ENCODE peak calls at places on chromosome 15, in six cellular contexts. One of them, this sample, is unnamed.
A peak's percentile ranks its signal among the peaks of the same experiment; 100 is the strongest.

GRCh38 chr15:69457304-69458280 is 5.0 kb downstream of the RPLP1 start:
- DNase-seq in left lung: no peak
- DNase-seq in thoracic aorta: no peak
- DNase-seq in left ventricle myocardium inferior: no peak
- DNase-seq in body of pancreas: no peak
- DNase-seq in heart right ventricle: no peak
- DNase-seq in this sample: no peak

GRCh38 chr15:61264986-61265385 is 35.9 kb upstream of the RORA start:
- DNase-seq in heart right ventricle: no peak
- DNase-seq in thoracic aorta: no peak
- DNase-seq in left ventricle myocardium inferior: no peak
- DNase-seq in body of pancreas: no peak
- DNase-seq in left lung: no peak
- DNase-seq in this sample: no peak

GRCh38 chr15:76337739-76338554 is 1.4 kb downstream of the ISL2 start:
- DNase-seq in body of pancreas: no peak
- DNase-seq in heart right ventricle: no peak
- DNase-seq in left lung: no peak
- DNase-seq in thoracic aorta: no peak
- DNase-seq in left ventricle myocardium inferior: no peak
- DNase-seq in this sample: no peak

GRCh38 chr15:90857337-90857736 is 11.1 kb upstream of the FURIN start:
- DNase-seq in thoracic aorta: no peak
- DNase-seq in heart right ventricle: no peak
- DNase-seq in left lung: no peak
- DNase-seq in left ventricle myocardium inferior: no peak
- DNase-seq in body of pancreas: no peak
- DNase-seq in this sample: no peak

GRCh38 chr15:67080118-67080899 is 14.9 kb downstream of the SMAD3 start:
- DNase-seq in left ventricle myocardium inferior: peak; percentile 37
- DNase-seq in thoracic aorta: no peak
- DNase-seq in left lung: peak; percentile 72
- DNase-seq in heart right ventricle: no peak
- DNase-seq in body of pancreas: peak; percentile 56
- DNase-seq in this sample: no peak

GRCh38 chr15:93179072-93179471 is 90.1 kb upstream of the RGMA start:
- DNase-seq in body of pancreas: peak; percentile 15
- DNase-seq in thoracic aorta: no peak
- DNase-seq in heart right ventricle: peak; percentile 28
- DNase-seq in left ventricle myocardium inferior: peak; percentile 29
- DNase-seq in left lung: peak; percentile 70
- DNase-seq in this sample: no peak

GRCh38 chr15:82807920-82808633 is 1.4 kb upstream of the WHAMM start:
- DNase-seq in left lung: no peak
- DNase-seq in thoracic aorta: no peak
- DNase-seq in body of pancreas: no peak
- DNase-seq in left ventricle myocardium inferior: no peak
- DNase-seq in heart right ventricle: no peak
- DNase-seq in this sample: no peak

GRCh38 chr15:72491768-72492167 is 17.6 kb downstream of the ARIH1 start:
- DNase-seq in heart right ventricle: no peak
- DNase-seq in thoracic aorta: no peak
- DNase-seq in body of pancreas: no peak
- DNase-seq in left ventricle myocardium inferior: no peak
- DNase-seq in left lung: no peak
- DNase-seq in this sample: no peak

GRCh38 chr15:41557673-41558399 is 1.2 kb upstream of the TYRO3 start:
- DNase-seq in left ventricle myocardium inferior: peak; percentile 65
- DNase-seq in left lung: peak; percentile 63
- DNase-seq in thoracic aorta: no peak
- DNase-seq in body of pancreas: peak; percentile 65
- DNase-seq in heart right ventricle: peak; percentile 64
- DNase-seq in this sample: peak; percentile 64

GRCh38 chr15:65400760-65401606 is 21.8 kb downstream of the IGDCC4 start:
- DNase-seq in left ventricle myocardium inferior: peak; percentile 48
- DNase-seq in body of pancreas: peak; percentile 76
- DNase-seq in left lung: no peak
- DNase-seq in heart right ventricle: peak; percentile 60
- DNase-seq in thoracic aorta: no peak
- DNase-seq in this sample: no peak

GRCh38 chr15:90000175-90000923 is 775 bp upstream of the ZNF710 start:
- DNase-seq in left lung: no peak
- DNase-seq in heart right ventricle: peak; percentile 51
- DNase-seq in left ventricle myocardium inferior: no peak
- DNase-seq in body of pancreas: peak; percentile 50
- DNase-seq in thoracic aorta: no peak
- DNase-seq in this sample: no peak

GRCh38 chr15:29065571-29065970 is 179.8 kb downstream of the APBA2 start:
- DNase-seq in left lung: no peak
- DNase-seq in left ventricle myocardium inferior: no peak
- DNase-seq in thoracic aorta: no peak
- DNase-seq in body of pancreas: no peak
- DNase-seq in heart right ventricle: no peak
- DNase-seq in this sample: no peak

GRCh38 chr15:93158104-93158503 is 69.1 kb upstream of the RGMA start:
- DNase-seq in heart right ventricle: no peak
- DNase-seq in left lung: no peak
- DNase-seq in thoracic aorta: no peak
- DNase-seq in left ventricle myocardium inferior: no peak
- DNase-seq in body of pancreas: no peak
- DNase-seq in this sample: no peak

GRCh38 chr15:63872759-63873510 is 39.2 kb upstream of the HERC1 start:
- DNase-seq in left ventricle myocardium inferior: no peak
- DNase-seq in left lung: no peak
- DNase-seq in body of pancreas: no peak
- DNase-seq in heart right ventricle: no peak
- DNase-seq in thoracic aorta: no peak
- DNase-seq in this sample: no peak

DNA sequence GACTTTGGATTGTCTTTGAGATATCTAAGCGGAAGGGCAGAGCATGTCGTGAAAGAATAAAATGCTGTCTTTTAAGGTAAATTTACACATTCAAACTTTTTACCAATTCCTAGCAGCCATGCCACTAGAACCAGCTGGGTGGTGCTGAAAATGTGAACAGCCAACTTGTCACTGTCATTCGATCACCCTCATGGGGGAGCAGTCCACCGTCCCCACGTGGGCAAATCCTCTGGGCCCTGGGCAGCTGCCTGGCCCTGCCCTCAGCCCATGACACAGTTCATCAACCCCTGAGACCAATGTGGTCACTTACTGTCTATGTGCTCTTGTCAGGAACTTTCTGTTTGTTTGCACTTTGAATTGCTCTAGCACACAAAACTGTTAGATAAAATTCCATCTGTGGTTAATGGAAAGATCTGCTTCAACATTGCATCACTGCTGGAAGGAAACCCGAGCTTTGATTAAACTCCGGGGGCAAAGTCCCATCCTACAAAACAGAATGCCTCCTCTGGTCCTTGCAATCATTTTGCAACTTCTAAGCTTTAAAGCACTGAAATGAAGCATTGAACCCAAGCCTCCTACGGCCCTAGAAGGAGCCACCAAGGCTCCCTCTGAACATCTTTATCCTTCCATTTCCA is 50.1 kb downstream of the PCSK6 start:
- DNase-seq in left ventricle myocardium inferior: no peak
- DNase-seq in thoracic aorta: no peak
- DNase-seq in body of pancreas: no peak
- DNase-seq in left lung: no peak
- DNase-seq in heart right ventricle: no peak
- DNase-seq in this sample: no peak
- H3K4me1 ChIP-seq in left ventricle myocardium inferior: peaks cover 39% of the 10 kb centered on the region
- H3K4me1 ChIP-seq in thoracic aorta: no peaks in the 10 kb centered on the region
- H3K4me1 ChIP-seq in body of pancreas: peaks cover 19% of the 10 kb centered on the region
- H3K4me1 ChIP-seq in left lung: peaks cover 5% of the 10 kb centered on the region
- H3K4me1 ChIP-seq in heart right ventricle: peaks cover 25% of the 10 kb centered on the region
- H3K4me1 ChIP-seq in this sample: no peaks in the 10 kb centered on the region

DNA sequence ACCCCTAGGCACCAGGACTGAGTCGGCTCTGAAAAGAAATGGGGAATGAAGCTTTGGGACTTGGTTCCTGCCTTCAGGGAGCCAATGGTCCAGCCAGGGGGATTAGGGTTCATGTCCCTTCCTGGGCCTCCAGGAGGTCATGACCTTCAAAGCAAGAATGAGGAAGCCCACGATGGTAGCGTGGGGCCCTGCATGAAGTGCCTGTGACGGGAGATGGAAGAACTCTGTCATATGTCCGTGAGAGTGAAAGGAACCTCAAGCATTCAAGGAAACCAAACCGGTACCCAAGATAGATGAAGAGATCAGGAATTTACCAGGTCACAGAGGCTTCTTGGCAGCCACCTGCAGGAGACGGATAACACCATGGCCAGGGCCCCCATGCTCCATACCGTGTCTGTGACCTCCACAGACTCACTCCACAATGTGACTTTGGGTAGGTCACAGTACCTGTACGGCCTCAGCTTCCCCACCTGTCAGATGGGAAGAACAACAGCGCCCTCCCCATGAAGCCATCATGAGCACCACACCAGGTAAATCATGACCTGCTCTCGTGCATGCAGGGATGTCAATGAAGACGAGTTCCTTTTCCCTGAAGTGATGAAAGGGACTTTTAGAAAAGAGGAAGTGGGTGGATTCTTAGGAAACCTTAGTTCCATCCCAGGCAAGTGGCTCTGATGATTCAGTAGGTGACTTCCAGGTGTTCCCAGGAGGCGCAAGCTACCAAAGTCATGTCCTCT is 23.3 kb upstream of the CYP11A1 start:
- DNase-seq in left ventricle myocardium inferior: no peak
- DNase-seq in body of pancreas: no peak
- DNase-seq in thoracic aorta: no peak
- DNase-seq in left lung: no peak
- DNase-seq in heart right ventricle: no peak
- DNase-seq in this sample: no peak
- H3K4me1 ChIP-seq in left ventricle myocardium inferior: peaks cover 15% of the 10 kb centered on the region
- H3K4me1 ChIP-seq in body of pancreas: no peaks in the 10 kb centered on the region
- H3K4me1 ChIP-seq in thoracic aorta: no peaks in the 10 kb centered on the region
- H3K4me1 ChIP-seq in left lung: peaks cover 21% of the 10 kb centered on the region
- H3K4me1 ChIP-seq in heart right ventricle: peaks cover 13% of the 10 kb centered on the region
- H3K4me1 ChIP-seq in this sample: no peaks in the 10 kb centered on the region

GRCh38 chr15:99120050-99120777 is 15.3 kb downstream of the SYNM start:
- DNase-seq in thoracic aorta: no peak
- DNase-seq in left lung: peak; percentile 15
- DNase-seq in heart right ventricle: no peak
- DNase-seq in body of pancreas: no peak
- DNase-seq in left ventricle myocardium inferior: no peak
- DNase-seq in this sample: no peak

GRCh38 chr15:99117111-99117510 is 12.2 kb downstream of the SYNM start:
- DNase-seq in thoracic aorta: no peak
- DNase-seq in left ventricle myocardium inferior: no peak
- DNase-seq in left lung: no peak
- DNase-seq in heart right ventricle: no peak
- DNase-seq in body of pancreas: no peak
- DNase-seq in this sample: no peak

GRCh38 chr15:99117563-99118257 is 12.8 kb downstream of the SYNM start:
- DNase-seq in left lung: peak; percentile 7
- DNase-seq in left ventricle myocardium inferior: no peak
- DNase-seq in thoracic aorta: no peak
- DNase-seq in heart right ventricle: no peak
- DNase-seq in body of pancreas: no peak
- DNase-seq in this sample: no peak

GRCh38 chr15:99118801-99119546 is 14.1 kb downstream of the SYNM start:
- DNase-seq in left ventricle myocardium inferior: peak; percentile 49
- DNase-seq in heart right ventricle: peak; percentile 43
- DNase-seq in body of pancreas: no peak
- DNase-seq in thoracic aorta: no peak
- DNase-seq in left lung: peak; percentile 25
- DNase-seq in this sample: no peak

DNA sequence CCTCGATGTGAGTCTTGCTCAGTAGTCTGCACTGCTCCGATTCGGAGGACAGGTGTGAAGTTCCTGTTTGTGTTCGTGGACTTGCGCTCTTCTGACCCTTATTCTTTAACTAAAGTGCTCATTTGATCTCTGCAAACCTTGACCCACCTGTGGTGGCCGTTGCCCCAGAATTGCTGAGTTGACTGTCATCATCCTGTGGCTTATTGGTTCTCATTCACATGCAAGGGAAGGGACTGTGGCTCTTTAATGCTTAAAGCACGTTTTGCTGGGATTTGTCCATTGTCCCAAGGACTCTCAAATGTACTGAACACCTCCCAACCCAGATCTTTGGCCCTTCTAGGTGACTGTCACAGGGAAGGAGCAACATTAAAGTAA is 13.4 kb downstream of the SYNM start:
- DNase-seq in thoracic aorta: no peak
- DNase-seq in heart right ventricle: no peak
- DNase-seq in left lung: no peak
- DNase-seq in left ventricle myocardium inferior: no peak
- DNase-seq in body of pancreas: no peak
- DNase-seq in this sample: no peak
- H3K4me1 ChIP-seq in thoracic aorta: peaks cover 81% of the 10 kb centered on the region
- H3K4me1 ChIP-seq in heart right ventricle: peaks cover 83% of the 10 kb centered on the region
- H3K4me1 ChIP-seq in left lung: peaks cover 4% of the 10 kb centered on the region
- H3K4me1 ChIP-seq in left ventricle myocardium inferior: peaks cover 79% of the 10 kb centered on the region
- H3K4me1 ChIP-seq in body of pancreas: peaks cover under 1% of the 10 kb centered on the region
- H3K4me1 ChIP-seq in this sample: no peaks in the 10 kb centered on the region

GRCh38 chr15:101187820-101188516 is 63.9 kb downstream of the CHSY1 start:
- DNase-seq in thoracic aorta: no peak
- DNase-seq in left ventricle myocardium inferior: no peak
- DNase-seq in left lung: no peak
- DNase-seq in body of pancreas: no peak
- DNase-seq in heart right ventricle: no peak
- DNase-seq in this sample: no peak
- H3K4me1 ChIP-seq in thoracic aorta: peaks cover 80% of the 10 kb centered on the region
- H3K4me1 ChIP-seq in left ventricle myocardium inferior: peaks cover 91% of the 10 kb centered on the region
- H3K4me1 ChIP-seq in left lung: peaks cover 89% of the 10 kb centered on the region
- H3K4me1 ChIP-seq in body of pancreas: peaks cover 14% of the 10 kb centered on the region
- H3K4me1 ChIP-seq in heart right ventricle: peaks cover 100% of the 10 kb centered on the region
- H3K4me1 ChIP-seq in this sample: no peaks in the 10 kb centered on the region

GRCh38 chr15:55403531-55403930 is 4.6 kb downstream of the CCPG1 start:
- DNase-seq in thoracic aorta: no peak
- DNase-seq in body of pancreas: no peak
- DNase-seq in left lung: no peak
- DNase-seq in heart right ventricle: no peak
- DNase-seq in left ventricle myocardium inferior: no peak
- DNase-seq in this sample: no peak
- H3K4me1 ChIP-seq in thoracic aorta: peaks cover 33% of the 10 kb centered on the region
- H3K4me1 ChIP-seq in body of pancreas: peaks cover 56% of the 10 kb centered on the region
- H3K4me1 ChIP-seq in left lung: peaks cover 68% of the 10 kb centered on the region
- H3K4me1 ChIP-seq in heart right ventricle: peaks cover 52% of the 10 kb centered on the region
- H3K4me1 ChIP-seq in left ventricle myocardium inferior: peaks cover 59% of the 10 kb centered on the region
- H3K4me1 ChIP-seq in this sample: peaks cover 7% of the 10 kb centered on the region